ENCODE peak calls at places on chromosomes 12 and 14, in six cellular contexts. One of them, this sample, is unnamed.

GRCh38 chr14:105591052-105591451 is 64.7 kb downstream of the TMEM121 start:
- DNase-seq in HCT116: no peak
- DNase-seq in HepG2: no peak
- DNase-seq in K562: no peak
- DNase-seq in NT2/D1: no peak
- DNase-seq in H1: no peak
- DNase-seq in this sample: no peak

GRCh38 chr12:104466694-104467345 is 10.1 kb downstream of the CHST11 start:
- DNase-seq in H1: no peak
- DNase-seq in HepG2: no peak
- DNase-seq in K562: no peak
- DNase-seq in HCT116: no peak
- DNase-seq in NT2/D1: no peak
- DNase-seq in this sample: no peak

GRCh38 chr14:78836777-78837176 is 666.6 kb downstream of the NRXN3 start:
- DNase-seq in K562: peak
- DNase-seq in NT2/D1: peak
- DNase-seq in HepG2: peak
- DNase-seq in H1: peak
- DNase-seq in HCT116: peak
- DNase-seq in this sample: peak

GRCh38 chr14:105216490-105217247 is 31.7 kb upstream of the BTBD6 start:
- DNase-seq in HCT116: no peak
- DNase-seq in HepG2: no peak
- DNase-seq in H1: no peak
- DNase-seq in NT2/D1: no peak
- DNase-seq in K562: no peak
- DNase-seq in this sample: no peak

GRCh38 chr14:90678420-90678819 is 137.8 kb downstream of the TTC7B start:
- DNase-seq in HepG2: no peak
- DNase-seq in K562: no peak
- DNase-seq in NT2/D1: no peak
- DNase-seq in HCT116: no peak
- DNase-seq in H1: no peak
- DNase-seq in this sample: no peak

GRCh38 chr14:56027916-56028637 is 90.1 kb upstream of the PELI2 start:
- DNase-seq in HCT116: no peak
- DNase-seq in K562: no peak
- DNase-seq in HepG2: no peak
- DNase-seq in H1: no peak
- DNase-seq in NT2/D1: no peak
- DNase-seq in this sample: no peak

GRCh38 chr12:64088431-64089349 is 133.4 kb downstream of the KICS2 start:
- DNase-seq in HepG2: peak
- DNase-seq in K562: peak
- DNase-seq in HCT116: peak
- DNase-seq in NT2/D1: peak
- DNase-seq in H1: peak
- DNase-seq in this sample: no peak

GRCh38 chr14:61476737-61477410 is 155.5 kb downstream of the PRKCH start:
- DNase-seq in NT2/D1: no peak
- DNase-seq in K562: peak
- DNase-seq in HCT116: no peak
- DNase-seq in H1: no peak
- DNase-seq in HepG2: no peak
- DNase-seq in this sample: no peak

GRCh38 chr12:16524378-16524777 is 81.6 kb downstream of the LMO3 start:
- DNase-seq in NT2/D1: no peak
- DNase-seq in K562: no peak
- DNase-seq in HepG2: no peak
- DNase-seq in H1: no peak
- DNase-seq in HCT116: peak
- DNase-seq in this sample: no peak

GRCh38 chr14:91388551-91388975 is 29.1 kb downstream of the CCDC88C start:
- DNase-seq in HepG2: no peak
- DNase-seq in HCT116: no peak
- DNase-seq in NT2/D1: no peak
- DNase-seq in K562: no peak
- DNase-seq in H1: no peak
- DNase-seq in this sample: no peak

GRCh38 chr12:48121522-48121921 is 2.4 kb downstream of the PFKM start:
- DNase-seq in K562: no peak
- DNase-seq in HepG2: no peak
- DNase-seq in H1: no peak
- DNase-seq in HCT116: no peak
- DNase-seq in NT2/D1: no peak
- DNase-seq in this sample: no peak

GRCh38 chr14:87615822-87616679 is 376.9 kb downstream of the GALC start:
- DNase-seq in HCT116: peak
- DNase-seq in NT2/D1: peak
- DNase-seq in K562: peak
- DNase-seq in HepG2: peak
- DNase-seq in H1: peak
- DNase-seq in this sample: no peak

GRCh38 chr14:82029038-82029437 is 495.4 kb upstream of the SEL1L start:
- DNase-seq in HepG2: no peak
- DNase-seq in NT2/D1: no peak
- DNase-seq in HCT116: no peak
- DNase-seq in K562: no peak
- DNase-seq in H1: no peak
- DNase-seq in this sample: no peak

GRCh38 chr14:59330455-59330854 is 134.7 kb downstream of the GPR135 start:
- DNase-seq in NT2/D1: no peak
- DNase-seq in HepG2: no peak
- DNase-seq in K562: no peak
- DNase-seq in H1: no peak
- DNase-seq in HCT116: no peak
- DNase-seq in this sample: no peak

GRCh38 chr12:108846320-108846719 is 11.1 kb downstream of the SSH1 start:
- DNase-seq in K562: no peak
- DNase-seq in HepG2: no peak
- DNase-seq in NT2/D1: no peak
- DNase-seq in HCT116: no peak
- DNase-seq in H1: no peak
- DNase-seq in this sample: no peak

GRCh38 chr14:92144708-92145107 is 22.9 kb downstream of the CPSF2 start:
- DNase-seq in H1: no peak
- DNase-seq in K562: no peak
- DNase-seq in HCT116: no peak
- DNase-seq in HepG2: no peak
- DNase-seq in NT2/D1: no peak
- DNase-seq in this sample: no peak

GRCh38 chr12:104985206-104985605 is 910 bp upstream of the NOPCHAP1 start:
- DNase-seq in NT2/D1: no peak
- DNase-seq in HepG2: peak
- DNase-seq in H1: no peak
- DNase-seq in HCT116: no peak
- DNase-seq in K562: no peak
- DNase-seq in this sample: no peak

GRCh38 chr12:105064564-105065222 is 19.6 kb downstream of the ALDH1L2 start:
- DNase-seq in HepG2: no peak
- DNase-seq in HCT116: no peak
- DNase-seq in K562: no peak
- DNase-seq in NT2/D1: no peak
- DNase-seq in H1: no peak
- DNase-seq in this sample: no peak

GRCh38 chr14:80324649-80325048 is 113.3 kb upstream of the DIO2 start:
- DNase-seq in H1: no peak
- DNase-seq in K562: no peak
- DNase-seq in HepG2: no peak
- DNase-seq in NT2/D1: no peak
- DNase-seq in HCT116: no peak
- DNase-seq in this sample: no peak

GRCh38 chr12:1502441-1502785 is 92.0 kb downstream of the FBXL14 start:
- DNase-seq in H1: no peak
- DNase-seq in K562: no peak
- DNase-seq in NT2/D1: no peak
- DNase-seq in HCT116: no peak
- DNase-seq in HepG2: no peak
- DNase-seq in this sample: no peak

GRCh38 chr12:67425394-67425793 is 156.2 kb downstream of the CAND1 start:
- DNase-seq in H1: no peak
- DNase-seq in HepG2: no peak
- DNase-seq in NT2/D1: no peak
- DNase-seq in HCT116: no peak
- DNase-seq in K562: no peak
- DNase-seq in this sample: no peak

GRCh38 chr14:83826838-83827237 is 1703.1 kb upstream of the FLRT2 start:
- DNase-seq in HCT116: no peak
- DNase-seq in HepG2: no peak
- DNase-seq in NT2/D1: no peak
- DNase-seq in H1: no peak
- DNase-seq in K562: no peak
- DNase-seq in this sample: no peak

GRCh38 chr14:78071016-78071549 is 99.1 kb upstream of the NRXN3 start:
- DNase-seq in H1: no peak
- DNase-seq in NT2/D1: no peak
- DNase-seq in HepG2: no peak
- DNase-seq in HCT116: no peak
- DNase-seq in K562: no peak
- DNase-seq in this sample: no peak

GRCh38 chr12:19689801-19690472 is 250.6 kb downstream of the AEBP2 start:
- DNase-seq in K562: no peak
- DNase-seq in HCT116: peak
- DNase-seq in HepG2: no peak
- DNase-seq in NT2/D1: no peak
- DNase-seq in H1: no peak
- DNase-seq in this sample: no peak

GRCh38 chr12:112130461-112130998 is 5.2 kb downstream of the TRAFD1 start:
- DNase-seq in HepG2: no peak
- DNase-seq in K562: no peak
- DNase-seq in HCT116: no peak
- DNase-seq in NT2/D1: no peak
- DNase-seq in H1: no peak
- DNase-seq in this sample: peak

DNA sequence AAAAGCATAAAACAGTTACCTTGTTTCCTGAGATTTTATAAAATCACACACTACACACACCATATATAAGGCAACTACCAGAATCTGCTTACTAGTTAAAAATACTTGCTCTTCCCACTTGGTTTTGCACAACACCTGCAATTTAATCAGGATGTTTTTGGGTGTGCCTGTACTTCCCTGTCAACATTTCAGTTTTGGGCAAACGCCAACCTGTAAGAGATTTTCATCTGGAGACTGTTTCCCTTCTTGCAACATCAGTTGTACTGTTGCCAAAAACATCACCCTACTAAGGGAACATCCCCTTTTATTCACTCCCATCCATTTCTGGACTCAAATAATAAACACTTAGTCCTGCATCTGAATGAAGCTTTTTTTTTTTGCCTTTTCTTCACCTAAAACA is 172.3 kb downstream of the DUSP6 start:
- DNase-seq in K562: no peak
- DNase-seq in HepG2: no peak
- DNase-seq in HCT116: no peak
- DNase-seq in NT2/D1: no peak
- DNase-seq in H1: no peak
- DNase-seq in this sample: no peak
- TF ChIP-seq ZNF274 in K562: no peak
- TF ChIP-seq ZNF274 in HepG2: no peak
- TF ChIP-seq ZNF274 in HCT116: no peak
- TF ChIP-seq ZNF274 in NT2/D1: no peak
- TF ChIP-seq ZNF274 in H1: no peak
- TF ChIP-seq ZNF274 in this sample: no peak

GRCh38 chr14:20976291-20976690 is 13.5 kb upstream of the METTL17 start:
- DNase-seq in HCT116: no peak
- DNase-seq in K562: no peak
- DNase-seq in NT2/D1: no peak
- DNase-seq in H1: no peak
- DNase-seq in HepG2: no peak
- DNase-seq in this sample: no peak
- TF ChIP-seq ZNF274 in HCT116: no peak
- TF ChIP-seq ZNF274 in K562: no peak
- TF ChIP-seq ZNF274 in NT2/D1: no peak
- TF ChIP-seq ZNF274 in H1: no peak
- TF ChIP-seq ZNF274 in HepG2: no peak
- TF ChIP-seq ZNF274 in this sample: no peak

GRCh38 chr14:34833545-34834523 is 41.3 kb downstream of the BAZ1A start:
- DNase-seq in NT2/D1: no peak
- DNase-seq in HepG2: no peak
- DNase-seq in H1: no peak
- DNase-seq in HCT116: no peak
- DNase-seq in K562: no peak
- DNase-seq in this sample: no peak
- TF ChIP-seq ZNF274 in NT2/D1: no peak
- TF ChIP-seq ZNF274 in HepG2: no peak
- TF ChIP-seq ZNF274 in H1: no peak
- TF ChIP-seq ZNF274 in HCT116: no peak
- TF ChIP-seq ZNF274 in K562: no peak
- TF ChIP-seq ZNF274 in this sample: no peak

GRCh38 chr12:43805857-43806736 is at the start of gene TWF1:
- DNase-seq in K562: peak
- DNase-seq in HCT116: peak
- DNase-seq in H1: peak
- DNase-seq in HepG2: peak
- DNase-seq in NT2/D1: peak
- DNase-seq in this sample: no peak
- TF ChIP-seq ZNF274 in K562: no peak
- TF ChIP-seq ZNF274 in HCT116: no peak
- TF ChIP-seq ZNF274 in H1: no peak
- TF ChIP-seq ZNF274 in HepG2: peak
- TF ChIP-seq ZNF274 in NT2/D1: no peak
- TF ChIP-seq ZNF274 in this sample: no peak

DNA sequence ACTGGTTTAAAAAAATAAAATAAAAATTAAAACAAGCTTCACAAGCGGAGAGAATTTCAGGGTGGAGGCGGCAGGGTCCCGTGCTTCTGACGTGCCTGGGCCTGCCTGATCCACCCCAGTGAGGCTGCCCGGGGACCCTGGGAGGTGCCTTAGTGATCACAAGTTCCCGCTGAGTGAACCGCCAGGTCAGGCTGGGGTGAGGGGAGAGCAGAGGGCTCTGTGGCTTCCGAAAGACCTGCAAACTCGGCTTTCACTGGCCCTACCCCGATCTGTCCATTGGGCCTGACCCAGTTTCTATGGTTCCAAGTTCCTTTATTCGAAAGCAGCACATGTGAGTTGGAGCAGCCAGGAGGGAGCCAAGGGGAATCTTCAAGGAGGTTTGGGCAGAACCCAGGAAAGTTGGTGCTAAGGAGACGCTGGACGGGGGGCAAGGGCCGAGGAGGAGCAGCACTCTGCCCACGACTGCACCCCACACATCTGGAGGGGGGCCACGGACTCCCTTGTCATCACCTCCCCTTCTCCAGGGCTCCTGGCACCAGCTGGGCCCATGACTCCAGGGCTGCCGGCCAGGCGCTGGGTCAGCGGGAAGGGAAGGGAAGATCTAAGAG is 12.9 kb downstream of the MMP14 start:
- DNase-seq in NT2/D1: no peak
- DNase-seq in K562: no peak
- DNase-seq in H1: no peak
- DNase-seq in HCT116: no peak
- DNase-seq in HepG2: no peak
- DNase-seq in this sample: no peak
- TF ChIP-seq ZNF274 in NT2/D1: no peak
- TF ChIP-seq ZNF274 in K562: no peak
- TF ChIP-seq ZNF274 in H1: no peak
- TF ChIP-seq ZNF274 in HCT116: no peak
- TF ChIP-seq ZNF274 in HepG2: no peak
- TF ChIP-seq ZNF274 in this sample: no peak